ENCODE peak calls at places on chromosome 22, in five cellular contexts. X, F, S, H and C are unnamed samples.

GRCh38 chr22:27133951-27134664 is 476.7 kb downstream of the MIAT start:
- DNase-seq in X (no peak), F (no peak), S (no peak), H (peak; percentile 60), C (no peak)

GRCh38 chr22:27171212-27171611 is 513.8 kb downstream of the MIAT start:
- DNase-seq in X (no peak), F (no peak), S (no peak), H (no peak), C (no peak)

GRCh38 chr22:19888131-19888746 is 33.6 kb upstream of the GNB1L start:
- DNase-seq in X (no peak), F (no peak), S (no peak), H (no peak), C (no peak)

GRCh38 chr22:26608129-26608528 is 9.7 kb downstream of the CRYBB1 start:
- DNase-seq in X (no peak), F (no peak), S (no peak), H (no peak), C (no peak)

GRCh38 chr22:39661842-39662676 is 91.5 kb downstream of the CACNA1I start:
- DNase-seq in X (peak; percentile 30), F (peak; percentile 62), S (peak; percentile 77), H (no peak), C (peak; percentile 50)

GRCh38 chr22:22125579-22126468 is 118.8 kb upstream of the VPREB1 start:
- DNase-seq in X (no peak), F (no peak), S (no peak), H (no peak), C (no peak)

GRCh38 chr22:49300241-49300640 is 527.4 kb downstream of the BRD1 start:
- DNase-seq in X (no peak), F (no peak), S (no peak), H (no peak), C (peak; percentile 6)

GRCh38 chr22:30649430-30650007 is 13.9 kb downstream of the SLC35E4 start:
- DNase-seq in X (no peak), F (peak; percentile 51), S (peak; percentile 90), H (peak; percentile 92), C (no peak)

GRCh38 chr22:17733484-17733883 is 40.8 kb downstream of the BID start:
- DNase-seq in X (no peak), F (no peak), S (no peak), H (no peak), C (no peak)

GRCh38 chr22:42645938-42646568 is 3.1 kb downstream of the CYB5R3 start:
- DNase-seq in X (no peak), F (no peak), S (no peak), H (no peak), C (no peak)

GRCh38 chr22:50274311-50274710 is 4.1 kb upstream of the MAPK11 start:
- DNase-seq in X (peak; percentile 27), F (no peak), S (peak; percentile 44), H (no peak), C (peak; percentile 78)